ENCODE peak calls at places on chromosomes 16 and 17, in five cellular contexts. D is IMR-90, P is A549, F is SK-N-SH, X is K562. S is an unnamed sample.
A peak's percentile ranks its signal among the peaks of the same experiment; 100 is the strongest.

GRCh38 chr16:75053791-75054555 is 55.1 kb downstream of the ZNRF1 start:
- DNase-seq in D (no peak), P (peak; percentile 66), F (peak; percentile 55), X (no peak), S (no peak)

GRCh38 chr17:57612202-57613071 is 132.7 kb downstream of the CCDC182 start:
- DNase-seq in D (no peak), P (no peak), F (no peak), X (peak; percentile 49), S (peak; percentile 38)

GRCh38 chr17:57899391-57899790 is 49.5 kb upstream of the MRPS23 start:
- DNase-seq in D (no peak), P (no peak), F (no peak), X (no peak), S (no peak)

GRCh38 chr17:42679001-42679491 is 2.3 kb upstream of the PLEKHH3 start:
- DNase-seq in D (peak; percentile 39), P (peak; percentile 80), F (no peak), X (peak; percentile 64), S (no peak)

GRCh38 chr17:46870116-46870803 is 18.9 kb downstream of the WNT9B start:
- DNase-seq in D (no peak), P (peak; percentile 59), F (no peak), X (no peak), S (no peak)

GRCh38 chr16:50201784-50202183 is 48.7 kb downstream of the TENT4B start:
- DNase-seq in D (no peak), P (no peak), F (no peak), X (no peak), S (no peak)

GRCh38 chr16:29007865-29008593 is 23.2 kb downstream of the LAT start:
- DNase-seq in D (peak; percentile 90), P (no peak), F (no peak), X (peak; percentile 56), S (no peak)

GRCh38 chr17:15303851-15304250 is 37.5 kb downstream of the TEKT3 start:
- DNase-seq in D (no peak), P (no peak), F (no peak), X (no peak), S (no peak)

GRCh38 chr16:16857012-16857411 is 478.1 kb downstream of the NPIPA7 start:
- DNase-seq in D (no peak), P (no peak), F (no peak), X (no peak), S (no peak)

GRCh38 chr17:41308251-41308917 is 725 bp downstream of the KRTAP16-1 start:
- DNase-seq in D (no peak), P (no peak), F (no peak), X (no peak), S (peak; percentile 40)

GRCh38 chr17:31564883-31565297 is 173.4 kb downstream of the RAB11FIP4 start:
- DNase-seq in D (peak; percentile 75), P (no peak), F (peak; percentile 16), X (no peak), S (no peak)

GRCh38 chr17:64630309-64631223 is 31.5 kb downstream of the SMURF2 start:
- DNase-seq in D (no peak), P (no peak), F (no peak), X (no peak), S (no peak)

GRCh38 chr16:347203-347602 is 5.3 kb downstream of the AXIN1 start:
- DNase-seq in D (no peak), P (no peak), F (no peak), X (no peak), S (no peak)

GRCh38 chr16:77225182-77225581 is 26.0 kb downstream of the SYCE1L start:
- DNase-seq in D (no peak), P (no peak), F (no peak), X (no peak), S (no peak)

GRCh38 chr16:19704321-19705130 is 13.5 kb downstream of the KNOP1 start:
- DNase-seq in D (peak; percentile 77), P (peak; percentile 28), F (no peak), X (no peak), S (no peak)

GRCh38 chr16:24537474-24538337 is 1.7 kb upstream of the RBBP6 start:
- DNase-seq in D (no peak), P (peak; percentile 80), F (peak; percentile 27), X (peak; percentile 82), S (no peak)

GRCh38 chr16:10752843-10753523 is 9.3 kb downstream of the NUBP1 start:
- DNase-seq in D (no peak), P (no peak), F (no peak), X (no peak), S (peak; percentile 74)

GRCh38 chr17:38898812-38899348 is 26.5 kb upstream of the LASP1NB start:
- DNase-seq in D (no peak), P (no peak), F (no peak), X (peak; percentile 75), S (peak; percentile 64)

GRCh38 chr16:22424161-22424937 is 49.9 kb upstream of the CDR2 start:
- DNase-seq in D (no peak), P (no peak), F (no peak), X (no peak), S (no peak)

GRCh38 chr17:44198721-44199552 is 747 bp downstream of the ATXN7L3 start:
- DNase-seq in D (peak; percentile 28), P (peak; percentile 70), F (peak; percentile 97), X (peak; percentile 95), S (no peak)

GRCh38 chr17:50283246-50283645 is 9.0 kb downstream of the TMEM92 start:
- DNase-seq in D (no peak), P (no peak), F (no peak), X (no peak), S (peak; percentile 46)

GRCh38 chr16:64975821-64976220 is 146.0 kb downstream of the CDH11 start:
- DNase-seq in D (no peak), P (no peak), F (no peak), X (no peak), S (no peak)

GRCh38 chr16:24685539-24686432 is 43.7 kb upstream of the TNRC6A start:
- DNase-seq in D (peak; percentile 82), P (peak; percentile 79), F (peak; percentile 78), X (no peak), S (no peak)

GRCh38 chr17:62916684-62917571 is 49.1 kb upstream of the TANC2 start:
- DNase-seq in D (peak; percentile 70), P (no peak), F (no peak), X (peak; percentile 41), S (no peak)

GRCh38 chr17:62920300-62920699 is 45.7 kb upstream of the TANC2 start:
- DNase-seq in D (no peak), P (no peak), F (no peak), X (no peak), S (no peak)

GRCh38 chr17:62923515-62924150 is 42.4 kb upstream of the TANC2 start:
- DNase-seq in D (no peak), P (no peak), F (peak; percentile 77), X (no peak), S (no peak)

GRCh38 chr17:62921837-62922236 is 44.2 kb upstream of the TANC2 start:
- DNase-seq in D (no peak), P (no peak), F (no peak), X (no peak), S (no peak)

GRCh38 chr17:62919388-62919787 is 46.6 kb upstream of the TANC2 start:
- DNase-seq in D (peak; percentile 84), P (peak; percentile 23), F (no peak), X (peak; percentile 72), S (no peak)
- TF ChIP-seq SMC3 in D (no peak), P (no peak), F (no peak), X (no peak), S (no peak)

DNA sequence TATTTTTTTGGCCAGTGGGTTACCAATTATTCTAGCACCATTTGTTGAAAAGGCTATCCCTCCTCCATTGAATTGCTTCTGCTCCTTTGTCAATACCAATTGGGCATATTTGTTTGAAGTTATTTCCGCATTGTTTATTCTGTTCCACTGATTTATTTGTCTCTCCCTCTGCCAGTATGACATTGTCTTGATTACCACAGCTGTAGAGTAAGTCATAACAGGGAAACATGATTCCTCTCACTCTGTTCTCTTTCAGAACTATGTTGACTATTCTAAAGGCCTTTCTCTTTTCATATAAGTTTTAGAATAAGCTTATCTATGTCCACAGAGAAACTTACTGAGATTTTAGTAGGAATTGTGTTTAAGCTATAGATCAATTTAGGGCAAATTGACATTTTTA is 94.3 kb downstream of the MAP2K6 start:
- DNase-seq in D (no peak), P (no peak), F (no peak), X (no peak), S (no peak)
- TF ChIP-seq SMC3 in D (no peak), P (no peak), F (no peak), X (no peak), S (no peak)

DNA sequence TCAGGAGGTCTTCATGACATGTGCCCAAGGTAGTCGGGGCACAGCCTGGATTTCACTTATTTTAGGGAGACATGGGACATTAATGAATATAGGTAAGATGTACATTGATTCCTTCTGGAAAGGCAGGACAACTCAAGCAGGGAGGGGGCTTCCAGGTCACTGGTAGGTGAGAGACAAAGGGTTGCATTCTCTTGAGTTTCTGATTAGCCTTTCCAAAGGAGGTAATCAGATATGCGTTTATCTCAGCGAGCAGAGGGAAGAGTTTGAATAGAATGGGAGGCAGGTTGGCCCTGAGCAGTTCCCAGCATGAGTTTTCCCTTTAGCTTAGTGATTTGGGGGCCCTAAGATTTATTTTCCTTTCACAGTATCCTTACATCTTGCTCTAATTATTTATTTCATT is 443.8 kb upstream of the EEF2KMT start:
- DNase-seq in D (no peak), P (no peak), F (no peak), X (no peak), S (no peak)
- TF ChIP-seq SMC3 in D (no peak), P (no peak), F (no peak), X (no peak), S (no peak)

DNA sequence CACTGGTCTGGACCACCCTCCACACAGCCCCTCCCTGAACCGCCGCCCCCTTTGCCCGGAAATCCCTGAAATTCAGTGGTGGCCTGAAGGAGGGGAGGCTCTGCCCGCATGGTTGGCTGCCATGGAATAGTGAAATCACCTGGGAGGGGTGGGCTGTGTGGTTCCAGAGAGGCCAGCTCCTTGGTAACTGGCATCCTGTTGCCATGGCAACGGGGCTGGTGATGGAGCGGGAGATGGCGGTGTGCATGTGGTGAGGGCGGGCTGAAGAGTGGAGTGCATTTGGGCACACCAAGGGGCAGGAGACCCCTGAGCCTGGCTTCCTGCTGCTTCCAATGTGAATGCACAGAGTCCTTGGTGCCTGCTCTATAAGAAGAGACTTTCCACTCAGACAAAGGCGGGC is 2.4 kb downstream of the EFNB3 start:
- DNase-seq in D (no peak), P (no peak), F (peak; percentile 74), X (no peak), S (no peak)
- TF ChIP-seq SMC3 in D (no peak), P (no peak), F (no peak), X (no peak), S (no peak)